ENCODE peak calls at places on chromosome 15, in four cellular contexts. N is K562, K is HepG2, U is GM12878. I is an unnamed sample.

GRCh38 chr15:36066757-36067156 is 512.7 kb upstream of the CDIN1 start:
- DNase-seq in N (no peak), K (no peak), U (no peak), I (no peak)

GRCh38 chr15:72342385-72342784 is 22.4 kb upstream of the CELF6 start:
- DNase-seq in N (no peak), K (peak), U (no peak), I (peak)

GRCh38 chr15:79721256-79721655 is 175.6 kb downstream of the MTHFS start:
- DNase-seq in N (no peak), K (no peak), U (no peak), I (no peak)

GRCh38 chr15:42504631-42505030 is 9.2 kb downstream of the SNAP23 start:
- DNase-seq in N (no peak), K (no peak), U (no peak), I (no peak)

GRCh38 chr15:40871749-40872617 is 2.1 kb downstream of the RHOV start:
- DNase-seq in N (no peak), K (no peak), U (peak), I (no peak)

GRCh38 chr15:78364233-78364632 is 24.1 kb downstream of the CRABP1 start:
- DNase-seq in N (no peak), K (no peak), U (no peak), I (no peak)

GRCh38 chr15:87902772-87903388 is 353.7 kb downstream of the NTRK3 start:
- DNase-seq in N (no peak), K (no peak), U (no peak), I (no peak)

GRCh38 chr15:77722759-77723460 is 90.2 kb upstream of the LINGO1 start:
- DNase-seq in N (no peak), K (no peak), U (no peak), I (no peak)

GRCh38 chr15:68691667-68692066 is 112.9 kb downstream of the CORO2B start:
- DNase-seq in N (no peak), K (peak), U (no peak), I (no peak)

GRCh38 chr15:95558916-95559315 is 771.6 kb upstream of the NR2F2 start:
- DNase-seq in N (no peak), K (no peak), U (no peak), I (no peak)

GRCh38 chr15:49718846-49719245 is 98.0 kb downstream of the DTWD1 start:
- DNase-seq in N (no peak), K (no peak), U (no peak), I (no peak)

GRCh38 chr15:58043192-58043903 is 22.2 kb downstream of the ALDH1A2 start:
- DNase-seq in N (peak), K (peak), U (no peak), I (no peak)

GRCh38 chr15:90038639-90039095 is 37.5 kb downstream of the ZNF710 start:
- DNase-seq in N (no peak), K (peak), U (no peak), I (no peak)

GRCh38 chr15:79844221-79844620 is 52.6 kb downstream of the MTHFS start:
- DNase-seq in N (no peak), K (no peak), U (no peak), I (no peak)

GRCh38 chr15:44319385-44319784 is 30.9 kb downstream of the GOLM2 start:
- DNase-seq in N (no peak), K (no peak), U (peak), I (no peak)

GRCh38 chr15:89932880-89933279 is 20.1 kb upstream of the ARPIN start:
- DNase-seq in N (no peak), K (no peak), U (no peak), I (no peak)

GRCh38 chr15:44087578-44088190 is 107.4 kb downstream of the FRMD5 start:
- DNase-seq in N (no peak), K (no peak), U (no peak), I (no peak)

GRCh38 chr15:95296626-95297025 is 1033.9 kb upstream of the NR2F2 start:
- DNase-seq in N (no peak), K (no peak), U (no peak), I (no peak)

GRCh38 chr15:100721758-100722550 is 119.6 kb downstream of the ASB7 start:
- DNase-seq in N (no peak), K (peak), U (no peak), I (no peak)

GRCh38 chr15:89164712-89165211 is 56.6 kb downstream of the RLBP1 start:
- DNase-seq in N (no peak), K (peak), U (no peak), I (no peak)

GRCh38 chr15:52143862-52144261 is 31.3 kb upstream of the BCL2L10 start:
- DNase-seq in N (peak), K (peak), U (no peak), I (no peak)

GRCh38 chr15:51229907-51230328 is 108.5 kb downstream of the CYP19A1 start:
- DNase-seq in N (no peak), K (peak), U (no peak), I (no peak)

GRCh38 chr15:72168131-72168825 is 29.3 kb downstream of the GRAMD2A start:
- DNase-seq in N (no peak), K (no peak), U (no peak), I (no peak)

GRCh38 chr15:85116066-85116465 is 134.4 kb downstream of the PDE8A start:
- DNase-seq in N (no peak), K (no peak), U (no peak), I (no peak)

GRCh38 chr15:63843901-63844317 is 10.2 kb upstream of the HERC1 start:
- DNase-seq in N (no peak), K (no peak), U (no peak), I (no peak)

GRCh38 chr15:89128320-89129122 is 40.3 kb downstream of the ABHD2 start:
- DNase-seq in N (no peak), K (peak), U (no peak), I (no peak)

GRCh38 chr15:57150066-57150865 is 226.0 kb upstream of the CGNL1 start:
- DNase-seq in N (no peak), K (no peak), U (no peak), I (no peak)

DNA sequence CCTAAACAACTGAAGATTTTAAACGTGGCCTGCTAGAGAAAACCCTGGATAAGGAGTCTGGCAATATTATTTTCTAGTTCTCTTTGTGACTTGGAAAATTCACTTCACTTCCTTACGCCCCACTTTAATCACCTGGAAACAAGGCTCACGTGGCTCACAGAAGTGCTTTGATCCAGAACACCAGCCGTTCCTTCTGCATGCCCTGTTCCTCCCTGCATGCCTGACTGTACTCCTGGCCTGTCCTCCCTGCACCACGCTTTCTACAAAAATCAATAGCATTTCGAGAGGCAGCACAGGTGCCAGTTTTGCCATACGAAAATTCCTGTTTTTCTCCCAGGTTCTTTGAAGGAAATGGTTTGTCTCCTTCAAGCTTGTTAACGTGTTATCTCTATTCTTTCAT is 474.2 kb upstream of the RGMA start:
- DNase-seq in N (no peak), K (no peak), U (no peak), I (no peak)
- TF ChIP-seq TARDBP in N (no peak), K (no peak), U (no peak), I (no peak)

GRCh38 chr15:75067123-75067854 is 43.9 kb downstream of the PPCDC start:
- DNase-seq in N (peak), K (no peak), U (no peak), I (no peak)
- TF ChIP-seq FOXM1 in N (no peak), K (no peak), U (peak), I (no peak)

GRCh38 chr15:65962187-65962586 is 92.9 kb downstream of the RAB11A start:
- DNase-seq in N (no peak), K (no peak), U (no peak), I (no peak)
- TF ChIP-seq BHLHE40 in N (no peak), K (no peak), U (no peak), I (no peak)

GRCh38 chr15:67048281-67049279 is 16.8 kb upstream of the SMAD3 start:
- DNase-seq in N (no peak), K (peak), U (no peak), I (no peak)
- TF ChIP-seq TARDBP in N (no peak), K (no peak), U (no peak), I (no peak)

DNA sequence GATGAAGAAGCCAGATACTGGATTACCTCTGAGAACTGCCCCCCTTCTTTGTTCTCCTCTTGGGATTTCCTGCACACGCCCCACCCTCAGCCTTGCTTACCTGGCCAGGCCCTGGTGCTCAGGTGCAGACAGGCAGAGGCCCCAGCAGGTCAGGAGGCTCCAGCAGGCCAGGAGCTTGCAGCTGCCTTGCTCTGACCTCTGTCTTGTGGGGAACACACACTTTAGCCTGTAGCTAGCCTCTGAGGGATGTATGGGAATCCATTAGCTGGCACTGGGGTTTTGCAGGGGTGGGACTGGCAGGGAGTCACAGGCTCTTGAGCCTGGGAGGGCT is 2.7 kb downstream of the SMAD6 start:
- DNase-seq in N (no peak), K (no peak), U (no peak), I (no peak)
- TF ChIP-seq FOXM1 in N (no peak), K (no peak), U (no peak), I (no peak)

GRCh38 chr15:39589193-39589814 is 8.4 kb downstream of the THBS1 start:
- DNase-seq in N (no peak), K (no peak), U (no peak), I (no peak)
- TF ChIP-seq BHLHE40 in N (no peak), K (no peak), U (no peak), I (no peak)

GRCh38 chr15:66702035-66702769 is at the start of gene SMAD6:
- DNase-seq in N (peak), K (peak), U (no peak), I (peak)
- TF ChIP-seq TARDBP in N (no peak), K (peak), U (no peak), I (no peak)

GRCh38 chr15:81357178-81357686 is 16.8 kb downstream of the TMC3 start:
- DNase-seq in N (peak), K (peak), U (no peak), I (peak)
- TF ChIP-seq FOXM1 in N (no peak), K (no peak), U (no peak), I (no peak)